ENCODE peak calls at places on chromosomes 4 and X, in six cellular contexts. One of them, this sample, is unnamed.

GRCh38 chrX:41796050-41796449 is 72.1 kb downstream of the GPR82 start:
- DNase-seq in A549: no peak
- DNase-seq in breast epithelium: no peak
- DNase-seq in GM23338: no peak
- DNase-seq in astrocyte of the spinal cord: no peak
- DNase-seq in upper lobe of right lung: no peak
- DNase-seq in this sample: no peak

GRCh38 chrX:40083120-40083978 is 14.4 kb downstream of the BCOR start:
- DNase-seq in A549: no peak
- DNase-seq in breast epithelium: no peak
- DNase-seq in GM23338: peak
- DNase-seq in astrocyte of the spinal cord: no peak
- DNase-seq in upper lobe of right lung: peak
- DNase-seq in this sample: no peak

GRCh38 chrX:130264573-130264972 is 4.1 kb downstream of the ZNF280C start:
- DNase-seq in A549: no peak
- DNase-seq in breast epithelium: no peak
- DNase-seq in GM23338: no peak
- DNase-seq in astrocyte of the spinal cord: no peak
- DNase-seq in upper lobe of right lung: no peak
- DNase-seq in this sample: no peak

GRCh38 chr4:187606581-187606980 is 389.0 kb upstream of the ZFP42 start:
- DNase-seq in A549: peak
- DNase-seq in breast epithelium: no peak
- DNase-seq in GM23338: peak
- DNase-seq in astrocyte of the spinal cord: peak
- DNase-seq in upper lobe of right lung: no peak
- DNase-seq in this sample: peak

GRCh38 chrX:143581260-143581659 is 54.6 kb downstream of the SLITRK4 start:
- DNase-seq in A549: no peak
- DNase-seq in breast epithelium: no peak
- DNase-seq in GM23338: no peak
- DNase-seq in astrocyte of the spinal cord: no peak
- DNase-seq in upper lobe of right lung: no peak
- DNase-seq in this sample: no peak

GRCh38 chr4:153161599-153161971 is 42.7 kb upstream of the TRIM2 start:
- DNase-seq in A549: no peak
- DNase-seq in breast epithelium: no peak
- DNase-seq in GM23338: no peak
- DNase-seq in astrocyte of the spinal cord: peak
- DNase-seq in upper lobe of right lung: no peak
- DNase-seq in this sample: peak

GRCh38 chr4:78688385-78688784 is 87.8 kb upstream of the BMP2K start:
- DNase-seq in A549: no peak
- DNase-seq in breast epithelium: no peak
- DNase-seq in GM23338: no peak
- DNase-seq in astrocyte of the spinal cord: no peak
- DNase-seq in upper lobe of right lung: no peak
- DNase-seq in this sample: peak

GRCh38 chr4:58274553-58274952 is 1164.4 kb upstream of the IGFBP7 start:
- DNase-seq in A549: no peak
- DNase-seq in breast epithelium: no peak
- DNase-seq in GM23338: no peak
- DNase-seq in astrocyte of the spinal cord: no peak
- DNase-seq in upper lobe of right lung: no peak
- DNase-seq in this sample: no peak

GRCh38 chr4:19729873-19730735 is 521.6 kb upstream of the SLIT2 start:
- DNase-seq in A549: no peak
- DNase-seq in breast epithelium: no peak
- DNase-seq in GM23338: no peak
- DNase-seq in astrocyte of the spinal cord: peak
- DNase-seq in upper lobe of right lung: no peak
- DNase-seq in this sample: peak

GRCh38 chrX:23765449-23765848 is 17.5 kb upstream of the SAT1 start:
- DNase-seq in A549: no peak
- DNase-seq in breast epithelium: no peak
- DNase-seq in GM23338: no peak
- DNase-seq in astrocyte of the spinal cord: no peak
- DNase-seq in upper lobe of right lung: no peak
- DNase-seq in this sample: no peak

GRCh38 chrX:53435997-53436396 is 1.8 kb upstream of the HSD17B10 start:
- DNase-seq in A549: peak
- DNase-seq in breast epithelium: peak
- DNase-seq in GM23338: peak
- DNase-seq in astrocyte of the spinal cord: peak
- DNase-seq in upper lobe of right lung: peak
- DNase-seq in this sample: peak

GRCh38 chr4:72109364-72109763 is 77.6 kb downstream of the NPFFR2 start:
- DNase-seq in A549: no peak
- DNase-seq in breast epithelium: no peak
- DNase-seq in GM23338: no peak
- DNase-seq in astrocyte of the spinal cord: no peak
- DNase-seq in upper lobe of right lung: no peak
- DNase-seq in this sample: no peak

GRCh38 chr4:124432500-124432899 is 280.0 kb downstream of the ANKRD50 start:
- DNase-seq in A549: no peak
- DNase-seq in breast epithelium: no peak
- DNase-seq in GM23338: no peak
- DNase-seq in astrocyte of the spinal cord: peak
- DNase-seq in upper lobe of right lung: no peak
- DNase-seq in this sample: no peak

GRCh38 chrX:123425904-123426303 is 241.8 kb downstream of the GRIA3 start:
- DNase-seq in A549: no peak
- DNase-seq in breast epithelium: no peak
- DNase-seq in GM23338: no peak
- DNase-seq in astrocyte of the spinal cord: peak
- DNase-seq in upper lobe of right lung: no peak
- DNase-seq in this sample: peak

GRCh38 chr4:37477126-37477525 is 209.1 kb downstream of the RELL1 start:
- DNase-seq in A549: no peak
- DNase-seq in breast epithelium: no peak
- DNase-seq in GM23338: no peak
- DNase-seq in astrocyte of the spinal cord: no peak
- DNase-seq in upper lobe of right lung: no peak
- DNase-seq in this sample: no peak

GRCh38 chrX:7144126-7144525 is 3.4 kb upstream of the STS start:
- DNase-seq in A549: no peak
- DNase-seq in breast epithelium: no peak
- DNase-seq in GM23338: no peak
- DNase-seq in astrocyte of the spinal cord: no peak
- DNase-seq in upper lobe of right lung: no peak
- DNase-seq in this sample: no peak

GRCh38 chrX:7146026-7146702 is 1.3 kb upstream of the STS start:
- DNase-seq in A549: no peak
- DNase-seq in breast epithelium: no peak
- DNase-seq in GM23338: no peak
- DNase-seq in astrocyte of the spinal cord: no peak
- DNase-seq in upper lobe of right lung: no peak
- DNase-seq in this sample: no peak

GRCh38 chrX:7139202-7140081 is 8.1 kb upstream of the STS start:
- DNase-seq in A549: no peak
- DNase-seq in breast epithelium: no peak
- DNase-seq in GM23338: no peak
- DNase-seq in astrocyte of the spinal cord: peak
- DNase-seq in upper lobe of right lung: no peak
- DNase-seq in this sample: peak

GRCh38 chrX:7145454-7145853 is 2.1 kb upstream of the STS start:
- DNase-seq in A549: no peak
- DNase-seq in breast epithelium: no peak
- DNase-seq in GM23338: no peak
- DNase-seq in astrocyte of the spinal cord: no peak
- DNase-seq in upper lobe of right lung: no peak
- DNase-seq in this sample: peak

GRCh38 chrX:7143076-7143475 is 4.4 kb upstream of the STS start:
- DNase-seq in A549: no peak
- DNase-seq in breast epithelium: no peak
- DNase-seq in GM23338: no peak
- DNase-seq in astrocyte of the spinal cord: no peak
- DNase-seq in upper lobe of right lung: no peak
- DNase-seq in this sample: no peak
- TF ChIP-seq CTCF in A549: no peak
- TF ChIP-seq CTCF in breast epithelium: no peak
- TF ChIP-seq CTCF in GM23338: no peak
- TF ChIP-seq CTCF in astrocyte of the spinal cord: no peak
- TF ChIP-seq CTCF in upper lobe of right lung: no peak
- TF ChIP-seq CTCF in this sample: no peak

GRCh38 chr4:141636077-141636770 is at the start of gene IL15:
- DNase-seq in A549: peak
- DNase-seq in breast epithelium: peak
- DNase-seq in GM23338: peak
- DNase-seq in astrocyte of the spinal cord: peak
- DNase-seq in upper lobe of right lung: peak
- DNase-seq in this sample: no peak

GRCh38 chr4:141637565-141637964 is 1.2 kb downstream of the IL15 start:
- DNase-seq in A549: no peak
- DNase-seq in breast epithelium: no peak
- DNase-seq in GM23338: no peak
- DNase-seq in astrocyte of the spinal cord: no peak
- DNase-seq in upper lobe of right lung: no peak
- DNase-seq in this sample: no peak

GRCh38 chr4:141640692-141641091 is 4.3 kb downstream of the IL15 start:
- DNase-seq in A549: no peak
- DNase-seq in breast epithelium: no peak
- DNase-seq in GM23338: no peak
- DNase-seq in astrocyte of the spinal cord: no peak
- DNase-seq in upper lobe of right lung: no peak
- DNase-seq in this sample: no peak

GRCh38 chr4:141635726-141636076 is 682 bp upstream of the IL15 start:
- DNase-seq in A549: no peak
- DNase-seq in breast epithelium: no peak
- DNase-seq in GM23338: no peak
- DNase-seq in astrocyte of the spinal cord: no peak
- DNase-seq in upper lobe of right lung: no peak
- DNase-seq in this sample: peak

GRCh38 chr4:141636771-141637460 is 533 bp downstream of the IL15 start:
- DNase-seq in A549: peak
- DNase-seq in breast epithelium: peak
- DNase-seq in GM23338: peak
- DNase-seq in astrocyte of the spinal cord: peak
- DNase-seq in upper lobe of right lung: peak
- DNase-seq in this sample: peak
- H3K4me3 ChIP-seq in A549: peak
- H3K4me3 ChIP-seq in breast epithelium: peak
- H3K4me3 ChIP-seq in GM23338: peak
- H3K4me3 ChIP-seq in astrocyte of the spinal cord: peak
- H3K4me3 ChIP-seq in upper lobe of right lung: peak
- H3K4me3 ChIP-seq in this sample: peak

GRCh38 chr4:11424896-11425295 is 3.8 kb downstream of the HS3ST1 start:
- DNase-seq in A549: no peak
- DNase-seq in breast epithelium: no peak
- DNase-seq in GM23338: no peak
- DNase-seq in astrocyte of the spinal cord: no peak
- DNase-seq in upper lobe of right lung: no peak
- DNase-seq in this sample: no peak

GRCh38 chr4:11423465-11423864 is 5.2 kb downstream of the HS3ST1 start:
- DNase-seq in A549: no peak
- DNase-seq in breast epithelium: no peak
- DNase-seq in GM23338: no peak
- DNase-seq in astrocyte of the spinal cord: no peak
- DNase-seq in upper lobe of right lung: no peak
- DNase-seq in this sample: no peak

GRCh38 chr4:11426716-11427115 is 2.0 kb downstream of the HS3ST1 start:
- DNase-seq in A549: no peak
- DNase-seq in breast epithelium: no peak
- DNase-seq in GM23338: no peak
- DNase-seq in astrocyte of the spinal cord: peak
- DNase-seq in upper lobe of right lung: no peak
- DNase-seq in this sample: no peak

GRCh38 chr4:11426003-11426402 is 2.7 kb downstream of the HS3ST1 start:
- DNase-seq in A549: no peak
- DNase-seq in breast epithelium: no peak
- DNase-seq in GM23338: no peak
- DNase-seq in astrocyte of the spinal cord: no peak
- DNase-seq in upper lobe of right lung: no peak
- DNase-seq in this sample: no peak

DNA sequence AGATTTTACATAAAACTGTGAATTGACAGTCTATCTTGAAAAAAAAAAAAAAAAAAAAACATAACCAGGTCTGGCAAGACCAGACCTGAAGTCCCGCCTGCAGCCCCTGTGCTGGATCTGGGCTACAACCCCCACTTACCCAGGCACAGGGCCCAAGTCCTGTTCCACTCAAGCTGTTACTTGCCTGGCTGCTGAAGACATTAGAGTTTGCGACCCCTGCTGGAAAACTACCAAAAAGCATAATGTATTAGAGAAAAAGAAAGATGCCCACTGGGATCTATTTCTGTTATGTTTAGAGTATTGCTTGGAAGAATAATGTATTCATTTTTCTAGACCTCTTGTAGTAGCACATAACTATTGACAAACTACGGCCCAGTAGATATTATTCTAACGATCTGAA is 4.7 kb downstream of the HS3ST1 start:
- DNase-seq in A549: peak
- DNase-seq in breast epithelium: peak
- DNase-seq in GM23338: peak
- DNase-seq in astrocyte of the spinal cord: peak
- DNase-seq in upper lobe of right lung: no peak
- DNase-seq in this sample: no peak
- TF ChIP-seq CTCF in A549: peak
- TF ChIP-seq CTCF in breast epithelium: no peak
- TF ChIP-seq CTCF in GM23338: peak
- TF ChIP-seq CTCF in astrocyte of the spinal cord: peak
- TF ChIP-seq CTCF in upper lobe of right lung: peak
- TF ChIP-seq CTCF in this sample: no peak

GRCh38 chr4:89070041-89070440 is 13.1 kb upstream of the FAM13A start:
- DNase-seq in A549: no peak
- DNase-seq in breast epithelium: no peak
- DNase-seq in GM23338: no peak
- DNase-seq in astrocyte of the spinal cord: no peak
- DNase-seq in upper lobe of right lung: no peak
- DNase-seq in this sample: no peak

GRCh38 chr4:89069481-89069880 is 12.5 kb upstream of the FAM13A start:
- DNase-seq in A549: no peak
- DNase-seq in breast epithelium: no peak
- DNase-seq in GM23338: no peak
- DNase-seq in astrocyte of the spinal cord: no peak
- DNase-seq in upper lobe of right lung: no peak
- DNase-seq in this sample: no peak

GRCh38 chr4:89064848-89065247 is 7.9 kb upstream of the FAM13A start:
- DNase-seq in A549: no peak
- DNase-seq in breast epithelium: no peak
- DNase-seq in GM23338: no peak
- DNase-seq in astrocyte of the spinal cord: peak
- DNase-seq in upper lobe of right lung: no peak
- DNase-seq in this sample: peak

GRCh38 chr4:89071311-89071710 is 14.3 kb upstream of the FAM13A start:
- DNase-seq in A549: no peak
- DNase-seq in breast epithelium: no peak
- DNase-seq in GM23338: no peak
- DNase-seq in astrocyte of the spinal cord: no peak
- DNase-seq in upper lobe of right lung: no peak
- DNase-seq in this sample: no peak

DNA sequence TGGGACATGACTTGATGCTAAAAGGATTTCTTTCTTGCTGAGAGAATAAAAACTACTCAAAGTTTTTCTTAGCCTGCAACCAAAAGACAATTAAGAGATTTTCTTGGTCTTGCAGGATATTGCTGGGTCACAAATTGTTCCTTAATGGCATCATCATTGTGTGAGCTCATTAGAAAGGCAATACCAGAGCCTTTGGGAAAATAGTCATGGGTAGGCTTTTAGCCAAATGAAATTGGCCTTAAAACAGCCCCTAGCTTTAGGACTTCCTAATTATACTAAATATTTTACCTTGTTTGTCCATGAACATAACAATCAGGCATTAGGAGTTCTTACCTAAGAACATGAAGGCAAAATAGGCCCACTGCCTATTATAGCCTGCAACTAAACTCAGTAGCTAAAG is 10.4 kb upstream of the FAM13A start:
- DNase-seq in A549: no peak
- DNase-seq in breast epithelium: no peak
- DNase-seq in GM23338: no peak
- DNase-seq in astrocyte of the spinal cord: no peak
- DNase-seq in upper lobe of right lung: no peak
- DNase-seq in this sample: peak
- H3K4me3 ChIP-seq in A549: no peak
- H3K4me3 ChIP-seq in breast epithelium: no peak
- H3K4me3 ChIP-seq in GM23338: no peak
- H3K4me3 ChIP-seq in astrocyte of the spinal cord: no peak
- H3K4me3 ChIP-seq in upper lobe of right lung: no peak
- H3K4me3 ChIP-seq in this sample: no peak

This sample was measured in AG10803.